ENCODE peak calls at places on chromosomes 16 and 17, in four cellular contexts. One of them, this sample, is unnamed.

GRCh38 chr16:50837324-50837723 is 95.4 kb downstream of the CYLD start:
- DNase-seq in AG08396: no peak
- DNase-seq in stimulated activated CD4-positive, alpha-beta T cell treated with anti-CD3 and anti-CD28 coated beads, Interleukin-1b, Interleukin-23, amount 100 ng/mL, for 24 hours: no peak
- DNase-seq in DMS153: no peak
- DNase-seq in this sample: no peak

GRCh38 chr17:45326566-45326965 is 9.7 kb upstream of the MAP3K14 start:
- DNase-seq in AG08396: no peak
- DNase-seq in DMS153: no peak
- DNase-seq in stimulated activated CD4-positive, alpha-beta T cell treated with anti-CD3 and anti-CD28 coated beads, Interleukin-1b, Interleukin-23, amount 100 ng/mL, for 24 hours: no peak
- DNase-seq in this sample: no peak

GRCh38 chr16:26859086-26859485 is 207.6 kb upstream of the C16orf82 start:
- DNase-seq in DMS153: no peak
- DNase-seq in AG08396: no peak
- DNase-seq in stimulated activated CD4-positive, alpha-beta T cell treated with anti-CD3 and anti-CD28 coated beads, Interleukin-1b, Interleukin-23, amount 100 ng/mL, for 24 hours: no peak
- DNase-seq in this sample: no peak

GRCh38 chr17:64130559-64131001 is 636 bp upstream of the ERN1 start:
- DNase-seq in AG08396: peak; percentile 37
- DNase-seq in stimulated activated CD4-positive, alpha-beta T cell treated with anti-CD3 and anti-CD28 coated beads, Interleukin-1b, Interleukin-23, amount 100 ng/mL, for 24 hours: peak; percentile 52
- DNase-seq in DMS153: peak; percentile 35
- DNase-seq in this sample: peak; percentile 82

GRCh38 chr16:86662195-86662594 is 83.8 kb downstream of the FOXL1 start:
- DNase-seq in stimulated activated CD4-positive, alpha-beta T cell treated with anti-CD3 and anti-CD28 coated beads, Interleukin-1b, Interleukin-23, amount 100 ng/mL, for 24 hours: no peak
- DNase-seq in AG08396: no peak
- DNase-seq in DMS153: no peak
- DNase-seq in this sample: peak; percentile 71

GRCh38 chr16:82033683-82034300 is 1.3 kb upstream of the HSD17B2 start:
- DNase-seq in AG08396: no peak
- DNase-seq in stimulated activated CD4-positive, alpha-beta T cell treated with anti-CD3 and anti-CD28 coated beads, Interleukin-1b, Interleukin-23, amount 100 ng/mL, for 24 hours: no peak
- DNase-seq in DMS153: no peak
- DNase-seq in this sample: no peak

GRCh38 chr17:33299115-33299514 is 6.0 kb upstream of the ASIC2 start:
- DNase-seq in AG08396: no peak
- DNase-seq in DMS153: no peak
- DNase-seq in stimulated activated CD4-positive, alpha-beta T cell treated with anti-CD3 and anti-CD28 coated beads, Interleukin-1b, Interleukin-23, amount 100 ng/mL, for 24 hours: no peak
- DNase-seq in this sample: no peak

GRCh38 chr17:77779711-77780539 is 178.6 kb upstream of the TNRC6C start:
- DNase-seq in stimulated activated CD4-positive, alpha-beta T cell treated with anti-CD3 and anti-CD28 coated beads, Interleukin-1b, Interleukin-23, amount 100 ng/mL, for 24 hours: no peak
- DNase-seq in AG08396: peak; percentile 68
- DNase-seq in DMS153: no peak
- DNase-seq in this sample: no peak

GRCh38 chr17:32803544-32803943 is 73.4 kb downstream of the MYO1D start:
- DNase-seq in DMS153: no peak
- DNase-seq in stimulated activated CD4-positive, alpha-beta T cell treated with anti-CD3 and anti-CD28 coated beads, Interleukin-1b, Interleukin-23, amount 100 ng/mL, for 24 hours: no peak
- DNase-seq in AG08396: no peak
- DNase-seq in this sample: peak; percentile 64

GRCh38 chr16:4505356-4506153 is 29.4 kb downstream of the HMOX2 start:
- DNase-seq in stimulated activated CD4-positive, alpha-beta T cell treated with anti-CD3 and anti-CD28 coated beads, Interleukin-1b, Interleukin-23, amount 100 ng/mL, for 24 hours: peak; percentile 44
- DNase-seq in AG08396: no peak
- DNase-seq in DMS153: no peak
- DNase-seq in this sample: no peak

GRCh38 chr16:12535535-12536411 is 267.9 kb downstream of the CPPED1 start:
- DNase-seq in AG08396: no peak
- DNase-seq in DMS153: no peak
- DNase-seq in stimulated activated CD4-positive, alpha-beta T cell treated with anti-CD3 and anti-CD28 coated beads, Interleukin-1b, Interleukin-23, amount 100 ng/mL, for 24 hours: peak; percentile 37
- DNase-seq in this sample: no peak

GRCh38 chr16:12110361-12111107 is 134.0 kb downstream of the SNX29 start:
- DNase-seq in AG08396: no peak
- DNase-seq in DMS153: no peak
- DNase-seq in stimulated activated CD4-positive, alpha-beta T cell treated with anti-CD3 and anti-CD28 coated beads, Interleukin-1b, Interleukin-23, amount 100 ng/mL, for 24 hours: no peak
- DNase-seq in this sample: no peak

GRCh38 chr17:47744168-47745036 is 11.4 kb downstream of the TBX21 start:
- DNase-seq in DMS153: no peak
- DNase-seq in AG08396: no peak
- DNase-seq in stimulated activated CD4-positive, alpha-beta T cell treated with anti-CD3 and anti-CD28 coated beads, Interleukin-1b, Interleukin-23, amount 100 ng/mL, for 24 hours: no peak
- DNase-seq in this sample: no peak

GRCh38 chr17:509316-509715 is 156.7 kb upstream of the RPH3AL start:
- DNase-seq in DMS153: no peak
- DNase-seq in stimulated activated CD4-positive, alpha-beta T cell treated with anti-CD3 and anti-CD28 coated beads, Interleukin-1b, Interleukin-23, amount 100 ng/mL, for 24 hours: no peak
- DNase-seq in AG08396: no peak
- DNase-seq in this sample: no peak

GRCh38 chr17:81910840-81911276 is 341 bp downstream of the PCYT2 start:
- DNase-seq in AG08396: peak; percentile 68
- DNase-seq in stimulated activated CD4-positive, alpha-beta T cell treated with anti-CD3 and anti-CD28 coated beads, Interleukin-1b, Interleukin-23, amount 100 ng/mL, for 24 hours: no peak
- DNase-seq in DMS153: no peak
- DNase-seq in this sample: no peak

GRCh38 chr17:27414271-27414670 is 42.0 kb upstream of the KSR1 start:
- DNase-seq in stimulated activated CD4-positive, alpha-beta T cell treated with anti-CD3 and anti-CD28 coated beads, Interleukin-1b, Interleukin-23, amount 100 ng/mL, for 24 hours: no peak
- DNase-seq in AG08396: no peak
- DNase-seq in DMS153: no peak
- DNase-seq in this sample: no peak

GRCh38 chr16:64751906-64752305 is 370.0 kb downstream of the CDH11 start:
- DNase-seq in stimulated activated CD4-positive, alpha-beta T cell treated with anti-CD3 and anti-CD28 coated beads, Interleukin-1b, Interleukin-23, amount 100 ng/mL, for 24 hours: no peak
- DNase-seq in DMS153: no peak
- DNase-seq in AG08396: peak; percentile 12
- DNase-seq in this sample: peak; percentile 19

GRCh38 chr17:40283662-40284061 is 4.0 kb upstream of the CDC6 start:
- DNase-seq in AG08396: peak; percentile 77
- DNase-seq in DMS153: no peak
- DNase-seq in stimulated activated CD4-positive, alpha-beta T cell treated with anti-CD3 and anti-CD28 coated beads, Interleukin-1b, Interleukin-23, amount 100 ng/mL, for 24 hours: no peak
- DNase-seq in this sample: peak; percentile 91

GRCh38 chr16:3431779-3432219 is 11.5 kb downstream of the ZNF597 start:
- DNase-seq in stimulated activated CD4-positive, alpha-beta T cell treated with anti-CD3 and anti-CD28 coated beads, Interleukin-1b, Interleukin-23, amount 100 ng/mL, for 24 hours: peak; percentile 62
- DNase-seq in DMS153: no peak
- DNase-seq in AG08396: peak; percentile 49
- DNase-seq in this sample: no peak

GRCh38 chr16:72794986-72795385 is 252.9 kb downstream of the ZFHX3 start:
- DNase-seq in DMS153: no peak
- DNase-seq in AG08396: no peak
- DNase-seq in stimulated activated CD4-positive, alpha-beta T cell treated with anti-CD3 and anti-CD28 coated beads, Interleukin-1b, Interleukin-23, amount 100 ng/mL, for 24 hours: no peak
- DNase-seq in this sample: no peak

GRCh38 chr17:19262650-19263620 is 25.8 kb downstream of the EPN2 start:
- DNase-seq in stimulated activated CD4-positive, alpha-beta T cell treated with anti-CD3 and anti-CD28 coated beads, Interleukin-1b, Interleukin-23, amount 100 ng/mL, for 24 hours: no peak
- DNase-seq in AG08396: no peak
- DNase-seq in DMS153: no peak
- DNase-seq in this sample: peak; percentile 81

GRCh38 chr17:29710891-29711418 is 88.2 kb upstream of the CORO6 start:
- DNase-seq in AG08396: peak; percentile 38
- DNase-seq in stimulated activated CD4-positive, alpha-beta T cell treated with anti-CD3 and anti-CD28 coated beads, Interleukin-1b, Interleukin-23, amount 100 ng/mL, for 24 hours: no peak
- DNase-seq in DMS153: no peak
- DNase-seq in this sample: peak; percentile 39

GRCh38 chr17:66689192-66689591 is 145.7 kb upstream of the CACNG5 start:
- DNase-seq in DMS153: no peak
- DNase-seq in AG08396: no peak
- DNase-seq in stimulated activated CD4-positive, alpha-beta T cell treated with anti-CD3 and anti-CD28 coated beads, Interleukin-1b, Interleukin-23, amount 100 ng/mL, for 24 hours: no peak
- DNase-seq in this sample: no peak

GRCh38 chr17:58235821-58236220 is 2.6 kb upstream of the LPO start:
- DNase-seq in stimulated activated CD4-positive, alpha-beta T cell treated with anti-CD3 and anti-CD28 coated beads, Interleukin-1b, Interleukin-23, amount 100 ng/mL, for 24 hours: no peak
- DNase-seq in AG08396: no peak
- DNase-seq in DMS153: no peak
- DNase-seq in this sample: no peak

GRCh38 chr16:4313563-4314531 is 2.0 kb upstream of the GLIS2 start:
- DNase-seq in AG08396: no peak
- DNase-seq in stimulated activated CD4-positive, alpha-beta T cell treated with anti-CD3 and anti-CD28 coated beads, Interleukin-1b, Interleukin-23, amount 100 ng/mL, for 24 hours: no peak
- DNase-seq in DMS153: no peak
- DNase-seq in this sample: peak; percentile 57

GRCh38 chr17:80913928-80914821 is 77.5 kb upstream of the CHMP6 start:
- DNase-seq in AG08396: no peak
- DNase-seq in stimulated activated CD4-positive, alpha-beta T cell treated with anti-CD3 and anti-CD28 coated beads, Interleukin-1b, Interleukin-23, amount 100 ng/mL, for 24 hours: no peak
- DNase-seq in DMS153: no peak
- DNase-seq in this sample: no peak

This sample was measured in foreskin fibroblast.